ENCODE peak calls at places on chromosomes 5 and 9, in eight cellular contexts. G, U, J, Y, P, N, R and M are unnamed samples.

GRCh38 chr5:52895572-52896296 is 93.4 kb upstream of the ITGA2 start:
- DNase-seq in G (no peak), U (no peak), J (no peak), Y (no peak), P (no peak), N (no peak), R (no peak), M (no peak)

GRCh38 chr5:155053482-155053881 is 39.9 kb downstream of the KIF4B start:
- DNase-seq in G (no peak), U (peak), J (peak), Y (no peak), P (no peak), N (no peak), R (no peak), M (no peak)

GRCh38 chr5:125370486-125370885 is 624.0 kb upstream of the ZNF608 start:
- DNase-seq in G (no peak), U (no peak), J (no peak), Y (no peak), P (no peak), N (no peak), R (no peak), M (no peak)

GRCh38 chr9:5790923-5791322 is 42.0 kb downstream of the ERMP1 start:
- DNase-seq in G (no peak), U (no peak), J (no peak), Y (no peak), P (no peak), N (no peak), R (no peak), M (no peak)

GRCh38 chr9:91589101-91589553 is 165.5 kb upstream of the NFIL3 start:
- DNase-seq in G (peak), U (no peak), J (no peak), Y (no peak), P (no peak), N (no peak), R (peak), M (no peak)

GRCh38 chr5:64144429-64145215 is 21.0 kb upstream of the RNF180 start:
- DNase-seq in G (peak), U (no peak), J (no peak), Y (no peak), P (no peak), N (no peak), R (no peak), M (no peak)

GRCh38 chr5:59709833-59710232 is 183.7 kb downstream of the PDE4D start:
- DNase-seq in G (peak), U (peak), J (no peak), Y (no peak), P (no peak), N (no peak), R (no peak), M (no peak)

GRCh38 chr9:13975628-13976250 is 338.2 kb downstream of the NFIB start:
- DNase-seq in G (no peak), U (no peak), J (no peak), Y (no peak), P (no peak), N (no peak), R (no peak), M (no peak)

GRCh38 chr5:67100301-67100700 is 96.3 kb downstream of the CD180 start:
- DNase-seq in G (no peak), U (no peak), J (no peak), Y (no peak), P (no peak), N (no peak), R (no peak), M (no peak)

GRCh38 chr5:150065346-150065745 is 21.0 kb downstream of the CSF1R start:
- DNase-seq in G (no peak), U (peak), J (peak), Y (no peak), P (no peak), N (no peak), R (peak), M (no peak)

GRCh38 chr5:137689306-137689705 is 46.6 kb downstream of the KLHL3 start:
- DNase-seq in G (no peak), U (no peak), J (no peak), Y (no peak), P (no peak), N (no peak), R (no peak), M (no peak)

GRCh38 chr5:52134013-52134650 is 653.6 kb upstream of the ITGA1 start:
- DNase-seq in G (no peak), U (no peak), J (no peak), Y (no peak), P (no peak), N (no peak), R (no peak), M (no peak)

GRCh38 chr9:16213781-16214515 is 656.5 kb downstream of the BNC2 start:
- DNase-seq in G (peak), U (no peak), J (peak), Y (no peak), P (peak), N (peak), R (peak), M (no peak)

GRCh38 chr9:128552744-128553221 is 396 bp downstream of the SPTAN1 start:
- DNase-seq in G (peak), U (no peak), J (peak), Y (peak), P (peak), N (no peak), R (peak), M (no peak)

GRCh38 chr9:134942421-134943119 is 24.9 kb upstream of the FCN1 start:
- DNase-seq in G (no peak), U (no peak), J (no peak), Y (no peak), P (no peak), N (no peak), R (no peak), M (no peak)

GRCh38 chr9:76988941-76989340 is 30.5 kb upstream of the FOXB2 start:
- DNase-seq in G (no peak), U (no peak), J (no peak), Y (no peak), P (no peak), N (no peak), R (no peak), M (no peak)

DNA sequence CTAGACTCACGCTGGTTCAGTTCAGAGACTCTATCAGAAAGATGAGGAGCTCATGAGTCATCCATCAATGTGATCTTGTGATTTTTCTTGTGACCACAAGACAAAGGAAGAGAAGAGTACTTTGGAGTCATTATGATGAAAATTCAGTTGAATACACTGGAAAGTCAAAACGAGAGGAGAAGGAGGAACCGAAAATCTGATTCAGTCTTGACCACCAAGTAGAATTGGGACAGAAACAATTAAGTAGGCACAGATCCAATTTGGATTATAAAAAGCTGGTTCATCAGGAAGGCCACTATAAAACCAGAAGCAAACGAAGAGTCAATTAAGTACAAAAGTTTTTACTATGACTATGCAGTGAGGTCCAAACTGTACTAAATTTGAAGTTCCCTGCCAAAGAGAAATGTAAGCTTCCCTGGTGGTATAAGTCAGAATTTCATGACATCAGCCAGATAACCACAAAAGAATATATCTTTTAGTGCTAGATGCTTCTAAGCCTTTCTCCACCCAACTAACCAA is 90.9 kb downstream of the THBS4 start:
- DNase-seq in G (peak), U (no peak), J (no peak), Y (no peak), P (no peak), N (no peak), R (no peak), M (no peak)
- TF ChIP-seq CTCF in G (no peak), U (peak), J (no peak), Y (no peak), P (no peak), N (no peak), R (no peak), M (no peak)

GRCh38 chr9:122277285-122277897 is 12.7 kb downstream of the MRRF start:
- DNase-seq in G (no peak), U (no peak), J (no peak), Y (no peak), P (no peak), N (no peak), R (no peak), M (no peak)

GRCh38 chr9:122287214-122287613 is 22.5 kb downstream of the MRRF start:
- DNase-seq in G (no peak), U (no peak), J (no peak), Y (no peak), P (no peak), N (no peak), R (no peak), M (no peak)

GRCh38 chr9:122286764-122287163 is 22.1 kb downstream of the MRRF start:
- DNase-seq in G (no peak), U (no peak), J (no peak), Y (no peak), P (no peak), N (no peak), R (no peak), M (no peak)

GRCh38 chr9:122281368-122281767 is 16.7 kb downstream of the MRRF start:
- DNase-seq in G (no peak), U (no peak), J (no peak), Y (no peak), P (no peak), N (no peak), R (no peak), M (no peak)
- TF ChIP-seq CTCF in G (no peak), U (no peak), J (no peak), Y (no peak), P (no peak), N (no peak), R (no peak), M (no peak)

GRCh38 chr9:2337602-2338001 is 284.0 kb upstream of the VLDLR start:
- DNase-seq in G (no peak), U (no peak), J (no peak), Y (no peak), P (no peak), N (no peak), R (peak), M (no peak)

GRCh38 chr9:2338770-2339169 is 282.8 kb upstream of the VLDLR start:
- DNase-seq in G (peak), U (no peak), J (no peak), Y (no peak), P (no peak), N (no peak), R (no peak), M (no peak)

GRCh38 chr9:2336055-2336454 is 285.5 kb upstream of the VLDLR start:
- DNase-seq in G (peak), U (no peak), J (no peak), Y (no peak), P (no peak), N (no peak), R (no peak), M (no peak)

GRCh38 chr9:2337131-2337530 is 284.5 kb upstream of the VLDLR start:
- DNase-seq in G (no peak), U (no peak), J (no peak), Y (no peak), P (no peak), N (no peak), R (no peak), M (no peak)

GRCh38 chr9:2335260-2335659 is 286.3 kb upstream of the VLDLR start:
- DNase-seq in G (no peak), U (no peak), J (no peak), Y (no peak), P (no peak), N (no peak), R (no peak), M (no peak)
- TF ChIP-seq CTCF in G (no peak), U (no peak), J (no peak), Y (no peak), P (no peak), N (no peak), R (no peak), M (no peak)

GRCh38 chr5:165026971-165027370 is 1521.6 kb downstream of the MAT2B start:
- DNase-seq in G (no peak), U (no peak), J (no peak), Y (no peak), P (no peak), N (no peak), R (no peak), M (no peak)
- TF ChIP-seq CTCF in G (no peak), U (no peak), J (no peak), Y (no peak), P (no peak), N (no peak), R (no peak), M (no peak)

GRCh38 chr5:96819806-96820205 is 12.1 kb upstream of the ERAP1 start:
- DNase-seq in G (no peak), U (no peak), J (no peak), Y (no peak), P (no peak), N (no peak), R (no peak), M (no peak)
- TF ChIP-seq CTCF in G (no peak), U (no peak), J (no peak), Y (no peak), P (no peak), N (no peak), R (no peak), M (no peak)